ENCODE peak calls at places on chromosome 20, in seven cellular contexts. K is right atrium auricular region, S is spleen, I is GM06990, Z is cardiac muscle cell, X is nephron progenitor cell, C is breast epithelium. J is an unnamed sample.

GRCh38 chr20:54219751-54220426 is 12.0 kb downstream of the PFDN4 start:
- DNase-seq in K (no peak), S (no peak), I (no peak), Z (peak; percentile 32), X (no peak), C (no peak), J (no peak)

GRCh38 chr20:10225439-10226080 is 6.9 kb downstream of the SNAP25 start:
- DNase-seq in K (no peak), S (no peak), I (no peak), Z (peak; percentile 35), X (peak; percentile 10), C (no peak), J (no peak)

GRCh38 chr20:22462975-22463914 is 121.1 kb downstream of the FOXA2 start:
- DNase-seq in K (no peak), S (no peak), I (no peak), Z (no peak), X (no peak), C (no peak), J (no peak)

GRCh38 chr20:18225652-18226051 is 62.7 kb upstream of the ZNF133 start:
- DNase-seq in K (no peak), S (no peak), I (no peak), Z (no peak), X (no peak), C (no peak), J (no peak)

GRCh38 chr20:34271961-34272360 is 30.7 kb downstream of the ASIP start:
- DNase-seq in K (no peak), S (no peak), I (no peak), Z (no peak), X (no peak), C (no peak), J (no peak)

GRCh38 chr20:58623579-58624473 is 27.3 kb upstream of the STX16 start:
- DNase-seq in K (peak; percentile 74), S (peak; percentile 56), I (no peak), Z (no peak), X (no peak), C (peak; percentile 64), J (no peak)

GRCh38 chr20:56606174-56606945 is 22.7 kb upstream of the TFAP2C start:
- DNase-seq in K (no peak), S (no peak), I (no peak), Z (no peak), X (no peak), C (no peak), J (no peak)

GRCh38 chr20:48738399-48739304 is 89.1 kb downstream of the PREX1 start:
- DNase-seq in K (no peak), S (no peak), I (peak; percentile 73), Z (peak; percentile 55), X (no peak), C (no peak), J (no peak)

GRCh38 chr20:31695849-31696804 is 26.5 kb downstream of the BCL2L1 start:
- DNase-seq in K (peak; percentile 89), S (no peak), I (no peak), Z (no peak), X (no peak), C (no peak), J (no peak)

GRCh38 chr20:57207251-57207650 is 59.2 kb downstream of the BMP7 start:
- DNase-seq in K (no peak), S (no peak), I (no peak), Z (no peak), X (no peak), C (no peak), J (no peak)

GRCh38 chr20:18139832-18140231 is 2.2 kb downstream of the KAT14 start:
- DNase-seq in K (no peak), S (no peak), I (no peak), Z (no peak), X (no peak), C (no peak), J (no peak)

GRCh38 chr20:56956536-56956935 is 309.9 kb downstream of the BMP7 start:
- DNase-seq in K (no peak), S (no peak), I (no peak), Z (no peak), X (no peak), C (no peak), J (no peak)

GRCh38 chr20:2729251-2729713 is 36.7 kb downstream of the EBF4 start:
- DNase-seq in K (no peak), S (no peak), I (no peak), Z (peak; percentile 20), X (no peak), C (no peak), J (no peak)

GRCh38 chr20:1952737-1953530 is 40.9 kb downstream of the PDYN start:
- DNase-seq in K (no peak), S (no peak), I (no peak), Z (no peak), X (no peak), C (no peak), J (no peak)

GRCh38 chr20:60341062-60341461 is 382.8 kb downstream of the CDH26 start:
- DNase-seq in K (no peak), S (no peak), I (no peak), Z (no peak), X (no peak), C (no peak), J (no peak)

GRCh38 chr20:57158474-57158873 is 108.0 kb downstream of the BMP7 start:
- DNase-seq in K (no peak), S (peak; percentile 20), I (no peak), Z (no peak), X (no peak), C (no peak), J (no peak)

GRCh38 chr20:54199721-54200176 is 8.1 kb upstream of the PFDN4 start:
- DNase-seq in K (peak; percentile 83), S (peak; percentile 86), I (no peak), Z (peak; percentile 70), X (peak; percentile 82), C (peak; percentile 75), J (peak; percentile 71)

GRCh38 chr20:537983-538382 is 5.6 kb downstream of the CSNK2A1 start:
- DNase-seq in K (no peak), S (no peak), I (no peak), Z (no peak), X (no peak), C (no peak), J (no peak)

GRCh38 chr20:539236-539635 is 4.4 kb downstream of the CSNK2A1 start:
- DNase-seq in K (no peak), S (no peak), I (no peak), Z (no peak), X (no peak), C (no peak), J (no peak)

GRCh38 chr20:539848-540247 is 3.7 kb downstream of the CSNK2A1 start:
- DNase-seq in K (no peak), S (no peak), I (no peak), Z (no peak), X (no peak), C (no peak), J (no peak)

GRCh38 chr20:542777-543368 is 717 bp downstream of the CSNK2A1 start:
- DNase-seq in K (no peak), S (peak; percentile 88), I (no peak), Z (peak; percentile 24), X (peak; percentile 39), C (no peak), J (peak; percentile 21)

DNA sequence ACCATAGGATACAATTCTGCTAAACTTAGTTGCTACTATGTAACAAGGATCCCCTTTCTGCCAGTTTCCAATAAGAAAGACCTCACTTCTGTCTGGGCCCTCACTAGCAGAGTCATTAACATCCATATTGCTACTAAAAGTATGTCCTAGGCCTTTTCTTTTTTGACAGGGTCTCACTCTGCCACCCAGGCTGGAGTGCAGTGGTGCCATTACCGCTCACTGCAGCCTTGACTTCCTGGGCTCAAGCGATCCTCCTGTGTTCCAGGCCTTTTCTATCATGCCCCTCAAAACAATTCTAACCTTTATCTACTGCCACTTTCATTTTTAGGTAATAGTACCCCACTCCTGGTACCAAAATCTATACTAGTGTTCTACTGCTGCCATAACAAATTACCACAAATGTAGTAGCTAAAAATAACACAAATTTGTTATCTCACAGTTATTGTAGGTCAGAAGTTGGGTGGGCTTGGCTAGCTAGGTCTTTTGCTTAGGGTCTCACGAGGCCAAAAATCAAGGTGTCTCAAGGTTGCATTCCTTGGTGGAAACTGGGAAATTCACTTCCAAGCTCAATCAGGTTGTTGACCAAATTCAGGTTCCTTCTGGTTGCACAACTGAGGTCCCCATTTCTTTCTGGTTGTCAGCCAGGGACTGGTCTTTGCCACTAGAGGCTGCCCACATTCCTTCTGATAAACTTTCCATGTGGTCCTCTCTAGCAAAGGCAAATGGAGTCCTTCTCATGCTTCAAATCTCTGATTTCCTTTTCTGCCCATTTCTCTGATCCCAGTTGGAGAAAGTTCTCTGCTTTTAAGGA is 3.0 kb downstream of the CSNK2A1 start:
- DNase-seq in K (no peak), S (no peak), I (no peak), Z (no peak), X (no peak), C (no peak), J (no peak)
- TF ChIP-seq CTCF in K (no peak), S (no peak), I (no peak), Z (no peak), X (no peak), C (no peak), J (no peak)

GRCh38 chr20:49790077-49790798 is 22.4 kb upstream of the SLC9A8 start:
- DNase-seq in K (peak; percentile 74), S (no peak), I (no peak), Z (no peak), X (no peak), C (no peak), J (no peak)
- TF ChIP-seq CTCF in K (no peak), S (no peak), I (no peak), Z (no peak), X (no peak), C (no peak), J (no peak)

DNA sequence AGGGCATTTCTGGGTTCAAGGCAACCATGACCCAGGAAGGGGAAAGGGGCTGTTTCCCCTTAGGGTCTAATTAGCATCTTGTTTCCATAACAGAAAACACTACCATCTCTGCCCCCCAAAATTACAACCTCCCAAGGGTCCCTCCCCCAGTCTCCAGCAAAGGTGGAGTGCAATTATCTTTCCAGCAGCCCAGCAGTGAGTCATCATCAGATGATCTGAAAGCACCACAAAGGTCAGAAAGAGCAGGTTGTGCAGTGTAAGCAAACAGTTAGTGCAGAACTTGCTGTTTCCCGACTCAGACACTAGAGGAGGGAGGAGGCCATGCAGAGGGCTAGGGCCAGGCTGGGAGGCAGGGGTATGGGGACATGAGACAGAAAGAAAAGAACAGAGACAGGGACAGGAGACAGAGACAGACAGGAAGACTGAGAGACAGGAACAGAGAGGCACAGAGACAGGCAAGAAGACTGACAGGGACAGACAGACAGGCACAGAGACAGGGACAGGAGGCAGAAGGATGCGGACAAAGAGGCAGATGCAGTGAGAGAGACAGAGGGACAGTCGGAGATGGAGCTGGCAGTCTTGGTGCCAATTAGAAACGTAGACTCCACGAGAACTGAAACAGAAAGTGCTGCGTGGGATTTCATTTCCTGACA is 62.5 kb downstream of the PYGB start:
- DNase-seq in K (no peak), S (peak; percentile 75), I (no peak), Z (peak; percentile 47), X (no peak), C (no peak), J (no peak)
- TF ChIP-seq CTCF in K (peak; percentile 59), S (no peak), I (peak; percentile 87), Z (peak; percentile 64), X (no peak), C (peak; percentile 41), J (peak; percentile 35)

DNA sequence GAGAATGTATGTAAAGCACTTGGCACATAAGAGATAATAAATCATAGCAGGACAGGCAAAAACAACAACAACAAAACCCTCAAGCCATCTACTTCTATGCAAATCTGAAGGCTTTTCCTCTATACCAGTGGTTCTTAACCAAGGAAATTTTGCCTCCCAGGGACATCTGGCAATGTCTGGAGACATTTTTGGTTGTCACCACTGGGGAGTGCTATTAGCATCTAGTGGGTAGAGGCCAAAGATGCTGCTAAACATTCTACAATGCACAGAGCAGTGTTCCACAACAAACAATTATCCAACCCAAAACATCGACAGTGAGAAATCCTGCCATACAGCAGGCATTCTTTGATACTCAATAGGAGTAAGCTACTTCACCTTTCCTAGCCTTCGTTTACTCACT is 28.2 kb downstream of the NDRG3 start:
- DNase-seq in K (no peak), S (no peak), I (no peak), Z (peak; percentile 19), X (no peak), C (no peak), J (no peak)
- TF ChIP-seq CTCF in K (peak; percentile 61), S (peak; percentile 24), I (no peak), Z (peak; percentile 18), X (no peak), C (no peak), J (no peak)

J was measured in progenitor cell of endocrine pancreas.